ENCODE peak calls at places on chromosomes 6 and 20, in five cellular contexts. K, C, R, U and F are unnamed samples.

GRCh38 chr20:41005361-41005729 is 23.3 kb upstream of the TOP1 start:
- DNase-seq in K (no peak), C (no peak), R (no peak), U (no peak), F (no peak)

GRCh38 chr6:27994616-27995015 is 37.6 kb downstream of the OR2B6 start:
- DNase-seq in K (no peak), C (no peak), R (no peak), U (no peak), F (no peak)

GRCh38 chr6:45478235-45478634 is 100.5 kb upstream of the SUPT3H start:
- DNase-seq in K (no peak), C (no peak), R (no peak), U (no peak), F (no peak)

GRCh38 chr6:119749341-119749740 is 399.8 kb upstream of the MAN1A1 start:
- DNase-seq in K (no peak), C (no peak), R (no peak), U (no peak), F (no peak)

GRCh38 chr20:33679758-33680485 is 5.7 kb upstream of the NECAB3 start:
- DNase-seq in K (no peak), C (no peak), R (peak; percentile 47), U (no peak), F (no peak)

GRCh38 chr6:37317312-37318038 is 36.3 kb upstream of the RNF8 start:
- DNase-seq in K (no peak), C (no peak), R (no peak), U (no peak), F (no peak)

GRCh38 chr6:88870728-88871330 is 92.6 kb downstream of the RNGTT start:
- DNase-seq in K (peak; percentile 29), C (peak; percentile 50), R (peak; percentile 39), U (no peak), F (peak; percentile 33)

GRCh38 chr6:87945181-87945580 is 102.5 kb upstream of the SPACA1 start:
- DNase-seq in K (no peak), C (no peak), R (no peak), U (no peak), F (no peak)

GRCh38 chr6:105981002-105981887 is 104.9 kb upstream of the PRDM1 start:
- DNase-seq in K (peak; percentile 27), C (no peak), R (no peak), U (peak; percentile 79), F (no peak)

GRCh38 chr6:50602191-50602810 is 111.0 kb upstream of the TFAP2D start:
- DNase-seq in K (peak; percentile 14), C (peak; percentile 41), R (no peak), U (no peak), F (peak; percentile 6)

GRCh38 chr6:7196019-7196402 is 88.2 kb downstream of the RREB1 start:
- DNase-seq in K (no peak), C (no peak), R (no peak), U (no peak), F (no peak)

GRCh38 chr20:4043801-4044200 is 28.4 kb upstream of the RNF24 start:
- DNase-seq in K (no peak), C (no peak), R (no peak), U (no peak), F (no peak)

GRCh38 chr20:24650091-24650490 is 180.7 kb downstream of the SYNDIG1 start:
- DNase-seq in K (no peak), C (no peak), R (no peak), U (no peak), F (no peak)

GRCh38 chr20:62104791-62105345 is 17.4 kb upstream of the LSM14B start:
- DNase-seq in K (no peak), C (no peak), R (no peak), U (no peak), F (no peak)

GRCh38 chr6:118659513-118660217 is 8.3 kb upstream of the CEP85L start:
- DNase-seq in K (no peak), C (no peak), R (no peak), U (no peak), F (no peak)

GRCh38 chr6:52416629-52417151 is 3.5 kb upstream of the EFHC1 start:
- DNase-seq in K (peak; percentile 58), C (peak; percentile 84), R (peak; percentile 61), U (no peak), F (peak; percentile 47)

GRCh38 chr6:42404494-42404893 is 47.2 kb downstream of the TRERF1 start:
- DNase-seq in K (no peak), C (no peak), R (no peak), U (no peak), F (no peak)

DNA sequence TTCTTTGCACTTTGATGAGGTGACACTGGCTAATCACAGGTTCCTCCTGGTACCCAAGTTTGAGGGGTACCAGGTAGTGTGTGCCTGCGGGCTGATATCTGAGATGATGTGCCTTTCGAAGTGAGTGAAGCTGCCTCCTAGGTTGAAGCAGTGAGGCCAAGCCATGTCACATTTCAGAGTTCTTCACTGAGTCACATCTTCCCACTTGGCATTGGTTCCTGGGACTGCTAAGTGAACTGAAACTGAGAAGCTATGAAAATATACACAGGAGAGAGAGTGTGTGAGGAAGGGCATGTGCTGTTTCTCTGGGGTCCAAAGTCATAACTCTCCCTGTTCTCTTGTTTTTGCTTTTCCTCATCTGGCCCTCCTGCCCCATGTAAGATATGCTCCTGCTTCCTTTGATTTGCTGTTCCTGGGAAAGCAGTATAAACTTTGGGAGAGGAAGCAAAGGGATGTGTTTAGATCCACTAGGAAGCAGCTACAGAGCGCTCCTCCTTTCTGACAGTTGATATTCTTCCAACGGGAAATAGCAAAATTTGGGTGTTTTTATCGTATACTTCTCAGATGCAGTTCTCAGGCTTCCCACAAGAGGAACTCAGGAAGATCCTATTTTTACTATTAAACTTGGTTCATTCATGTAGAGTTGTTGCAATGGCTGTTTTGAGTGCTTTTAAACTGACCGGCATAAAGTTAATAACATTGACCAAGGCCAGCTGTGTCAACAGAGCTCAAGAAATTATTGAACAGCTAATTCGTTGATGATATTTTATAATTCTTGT is 153.7 kb downstream of the MOXD1 start:
- DNase-seq in K (no peak), C (no peak), R (no peak), U (no peak), F (no peak)
- TF ChIP-seq GABPA in K (no peak), C (no peak), R (no peak), U (no peak), F (no peak)

GRCh38 chr20:47411161-47411560 is 54.7 kb upstream of the ZMYND8 start:
- DNase-seq in K (no peak), C (no peak), R (no peak), U (no peak), F (no peak)
- TF ChIP-seq GABPA in K (no peak), C (no peak), R (no peak), U (no peak), F (no peak)

GRCh38 chr6:165952514-165952913 is 215.1 kb downstream of the TBXT start:
- DNase-seq in K (no peak), C (no peak), R (no peak), U (no peak), F (no peak)

DNA sequence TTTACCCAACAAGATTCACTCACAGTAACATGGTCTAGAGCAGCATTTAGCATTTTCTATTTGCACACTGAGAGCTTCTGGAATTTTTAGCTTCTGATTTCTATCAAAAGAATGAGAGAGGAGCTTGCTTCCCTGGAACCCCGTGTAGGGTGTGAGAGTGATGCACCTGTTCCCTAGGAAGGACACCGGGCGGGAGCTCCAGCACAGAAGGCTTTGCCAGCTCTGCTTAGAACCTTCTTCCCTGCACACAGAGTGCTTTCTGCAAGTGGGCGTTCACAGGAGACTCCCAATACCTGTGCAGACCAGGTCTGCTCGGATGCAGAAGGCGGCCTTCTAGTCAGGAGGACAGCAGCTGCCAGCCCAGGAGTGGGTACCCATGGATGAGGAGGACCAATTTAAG is 217.3 kb downstream of the TBXT start:
- DNase-seq in K (no peak), C (no peak), R (no peak), U (no peak), F (no peak)
- TF ChIP-seq GABPA in K (no peak), C (no peak), R (no peak), U (no peak), F (no peak)

GRCh38 chr6:157258878-157259277 is 64.4 kb downstream of the TMEM242 start:
- DNase-seq in K (no peak), C (no peak), R (no peak), U (no peak), F (no peak)
- TF ChIP-seq GABPA in K (no peak), C (no peak), R (no peak), U (no peak), F (peak; percentile 12)

GRCh38 chr6:12516070-12516469 is 200.5 kb upstream of the PHACTR1 start:
- DNase-seq in K (no peak), C (no peak), R (no peak), U (no peak), F (no peak)
- TF ChIP-seq GABPA in K (no peak), C (no peak), R (no peak), U (no peak), F (no peak)

GRCh38 chr6:15017251-15017650 is 228.6 kb upstream of the JARID2 start:
- DNase-seq in K (no peak), C (no peak), R (no peak), U (peak; percentile 65), F (no peak)
- TF ChIP-seq GABPA in K (no peak), C (no peak), R (no peak), U (no peak), F (no peak)